ENCODE peak calls at places on chromosome 7, in five cellular contexts. Z, L, F, C and W are unnamed samples.

GRCh38 chr7:50359995-50360925 is 55.7 kb downstream of the IKZF1 start:
- ATAC-seq in Z (no peak), L (no peak), F (peak), C (no peak), W (no peak)

GRCh38 chr7:128164061-128164954 is 76.8 kb upstream of the LEP start:
- ATAC-seq in Z (peak), L (peak), F (peak), C (no peak), W (no peak)

GRCh38 chr7:1947586-1948217 is 277.6 kb downstream of the ELFN1 start:
- ATAC-seq in Z (no peak), L (no peak), F (no peak), C (no peak), W (no peak)

GRCh38 chr7:76202666-76203030 is 952 bp downstream of the SRRM3 start:
- ATAC-seq in Z (no peak), L (no peak), F (no peak), C (no peak), W (no peak)

GRCh38 chr7:131529179-131529578 is 27.2 kb downstream of the PODXL start:
- ATAC-seq in Z (no peak), L (no peak), F (no peak), C (no peak), W (no peak)

GRCh38 chr7:82494420-82494819 is 50.8 kb upstream of the CACNA2D1 start:
- ATAC-seq in Z (no peak), L (no peak), F (no peak), C (peak), W (no peak)

GRCh38 chr7:94374231-94374630 is 20.5 kb upstream of the COL1A2 start:
- ATAC-seq in Z (no peak), L (peak), F (no peak), C (peak), W (peak)

GRCh38 chr7:87225696-87226095 is 6.2 kb upstream of the TMEM243 start:
- ATAC-seq in Z (peak), L (peak), F (no peak), C (no peak), W (no peak)

GRCh38 chr7:151252961-151253691 is 4.6 kb upstream of the SMARCD3 start:
- ATAC-seq in Z (no peak), L (no peak), F (no peak), C (no peak), W (peak)

GRCh38 chr7:95493247-95493646 is 7.5 kb downstream of the ASB4 start:
- ATAC-seq in Z (no peak), L (no peak), F (no peak), C (no peak), W (no peak)

GRCh38 chr7:91949221-91950009 is 8.8 kb downstream of the AKAP9 start:
- ATAC-seq in Z (no peak), L (no peak), F (peak), C (no peak), W (no peak)

GRCh38 chr7:79778786-79779382 is 325.4 kb upstream of the MAGI2 start:
- ATAC-seq in Z (no peak), L (peak), F (no peak), C (no peak), W (no peak)

GRCh38 chr7:77454802-77455201 is 38.7 kb upstream of the GSAP start:
- ATAC-seq in Z (no peak), L (peak), F (no peak), C (no peak), W (no peak)

GRCh38 chr7:109059089-109059488 is 489.4 kb downstream of the DNAJB9 start:
- ATAC-seq in Z (no peak), L (no peak), F (no peak), C (no peak), W (no peak)